ENCODE peak calls at places on chromosomes 13 and 19, in eight cellular contexts. C, B, V, A, N, D, F and W are unnamed samples.

GRCh38 chr13:101655435-101655834 is 203.0 kb downstream of the ITGBL1 start:
- DNase-seq in N (no peak), C (no peak), B (no peak), F (no peak), A (no peak), V (no peak), D (no peak), W (no peak)

GRCh38 chr13:39565036-39565949 is 37.7 kb downstream of the LHFPL6 start:
- DNase-seq in C (no peak), F (peak; percentile 78), N (peak; percentile 91), D (no peak), V (no peak), B (no peak), A (peak; percentile 61), W (peak; percentile 73)

GRCh38 chr19:49502866-49503581 is 6.8 kb downstream of the RPS11 start:
- DNase-seq in C (peak; percentile 77), A (peak; percentile 45), N (no peak), B (no peak), D (no peak), V (peak; percentile 78), F (peak; percentile 74), W (peak; percentile 77)

GRCh38 chr19:18464646-18465045 is 26.7 kb upstream of the ISYNA1 start:
- DNase-seq in A (peak; percentile 71), V (peak; percentile 95), B (no peak), N (no peak), F (peak; percentile 74), C (no peak), D (peak; percentile 96), W (no peak)

GRCh38 chr19:42191855-42192254 is 25.6 kb downstream of the DEDD2 start:
- DNase-seq in A (peak; percentile 91), N (no peak), B (no peak), D (no peak), C (no peak), F (peak; percentile 95), V (peak; percentile 97), W (no peak)

GRCh38 chr19:45927565-45928261 is 13.1 kb upstream of the NANOS2 start:
- DNase-seq in N (peak; percentile 98), V (peak; percentile 96), F (peak; percentile 95), A (peak; percentile 85), B (peak; percentile 89), C (peak; percentile 98), D (peak; percentile 93), W (peak; percentile 97)

GRCh38 chr19:30666301-30666803 is 294.2 kb downstream of the ZNF536 start:
- DNase-seq in C (peak; percentile 82), N (peak; percentile 61), F (peak; percentile 57), B (peak; percentile 13), V (no peak), A (peak; percentile 38), D (no peak), W (peak; percentile 66)

GRCh38 chr13:30572859-30573275 is 44.9 kb upstream of the USPL1 start:
- DNase-seq in N (peak; percentile 35), F (peak; percentile 40), C (no peak), B (no peak), A (peak; percentile 34), D (no peak), V (no peak), W (no peak)

GRCh38 chr19:40603071-40603718 is 2.0 kb downstream of the LTBP4 start:
- DNase-seq in A (no peak), V (peak; percentile 46), C (peak; percentile 90), F (peak; percentile 55), B (no peak), D (no peak), N (peak; percentile 91), W (peak; percentile 78)

GRCh38 chr19:57389194-57389729 is 392 bp upstream of the ZNF548 start:
- DNase-seq in A (no peak), N (no peak), F (no peak), B (no peak), V (no peak), D (no peak), C (no peak), W (no peak)